ENCODE peak calls at places on chromosomes 1 and 21, in seven cellular contexts. V is AG08395, T is T-helper 17 cell, H is ascending aorta, J is upper lobe of right lung, C is body of pancreas, Y is mesothelial cell of epicardium. I is an unnamed sample.

GRCh38 chr1:172653015-172653709 is 5.7 kb upstream of the FASLG start:
- DNase-seq in V (no peak), T (no peak), H (no peak), J (no peak), C (no peak), Y (no peak), I (no peak)

GRCh38 chr21:15241997-15242767 is 177.4 kb upstream of the NRIP1 start:
- DNase-seq in V (no peak), T (no peak), H (no peak), J (no peak), C (no peak), Y (no peak), I (no peak)

GRCh38 chr1:17023103-17023502 is 11.4 kb upstream of the ATP13A2 start:
- DNase-seq in V (no peak), T (no peak), H (no peak), J (no peak), C (no peak), Y (no peak), I (no peak)

GRCh38 chr21:41397416-41397815 is 28.6 kb upstream of the MX1 start:
- DNase-seq in V (no peak), T (no peak), H (no peak), J (no peak), C (no peak), Y (no peak), I (no peak)

GRCh38 chr1:8424539-8425116 is 106.7 kb downstream of the SLC45A1 start:
- DNase-seq in V (no peak), T (peak; percentile 41), H (peak; percentile 78), J (peak; percentile 66), C (peak; percentile 86), Y (no peak), I (no peak)

GRCh38 chr1:234573711-234574299 is 36.2 kb downstream of the IRF2BP2 start:
- DNase-seq in V (no peak), T (no peak), H (peak; percentile 59), J (no peak), C (no peak), Y (no peak), I (no peak)

GRCh38 chr21:34298797-34299539 is 64.8 kb upstream of the KCNE2 start:
- DNase-seq in V (no peak), T (no peak), H (no peak), J (no peak), C (no peak), Y (no peak), I (no peak)

GRCh38 chr21:40120944-40121575 is 253.8 kb downstream of the PCP4 start:
- DNase-seq in V (peak; percentile 20), T (no peak), H (no peak), J (no peak), C (peak; percentile 18), Y (no peak), I (no peak)

GRCh38 chr1:16143566-16144324 is 12.1 kb downstream of the EPHA2 start:
- DNase-seq in V (no peak), T (no peak), H (no peak), J (peak; percentile 92), C (peak; percentile 86), Y (peak; percentile 66), I (no peak)

GRCh38 chr21:41874611-41875010 is 4.5 kb downstream of the PRDM15 start:
- DNase-seq in V (no peak), T (no peak), H (no peak), J (no peak), C (no peak), Y (no peak), I (no peak)

GRCh38 chr1:35442737-35443136 is 114.5 kb downstream of the KIAA0319L start:
- DNase-seq in V (no peak), T (no peak), H (no peak), J (no peak), C (no peak), Y (no peak), I (no peak)

GRCh38 chr1:29585656-29586055 is 349.3 kb downstream of the PTPRU start:
- DNase-seq in V (no peak), T (no peak), H (peak; percentile 30), J (no peak), C (no peak), Y (no peak), I (no peak)

GRCh38 chr1:241610056-241610815 is 29.9 kb downstream of the CHML start:
- DNase-seq in V (no peak), T (no peak), H (no peak), J (no peak), C (peak; percentile 65), Y (no peak), I (no peak)

I was measured in D341Med.